ENCODE peak calls at places on chromosome 1, in eight cellular contexts. I is stimulated activated CD4-positive, alpha-beta T cell treated with anti-CD3 and anti-CD28 coated beads, Interleukin-2, amount 100 ng/mL, for 24 hours; K is NCI-H2081; G is fibroblast of mammary gland; L is anterior cingulate cortex; U is HS-27A; M is mesenchymal stem cell; W is stimulated activated CD8-positive, alpha-beta memory T cell treated with anti-CD3 and anti-CD28 coated beads, Interleukin-15, amount 100 ng/mL, for 24 hours. R is an unnamed sample.
A peak's percentile ranks its signal among the peaks of the same experiment; 100 is the strongest.

GRCh38 chr1:151062738-151063371 is 2.7 kb downstream of the MLLT11 start:
- DNase-seq in I (no peak), K (no peak), G (peak; percentile 92), L (no peak), U (no peak), M (peak; percentile 90), W (no peak), R (no peak)

GRCh38 chr1:19921310-19921709 is 2.1 kb downstream of the PLA2G2E start:
- DNase-seq in I (no peak), K (peak; percentile 79), G (no peak), L (no peak), U (no peak), M (no peak), W (no peak), R (no peak)

GRCh38 chr1:236345728-236346127 is 48.4 kb upstream of the EDARADD start:
- DNase-seq in I (no peak), K (peak; percentile 49), G (no peak), L (no peak), U (no peak), M (no peak), W (no peak), R (no peak)

GRCh38 chr1:7298749-7299151 is 472.3 kb upstream of the VAMP3 start:
- DNase-seq in I (no peak), K (no peak), G (peak; percentile 89), L (no peak), U (peak; percentile 24), M (peak; percentile 78), W (no peak), R (no peak)

GRCh38 chr1:232012773-232013386 is 386.3 kb downstream of the DISC1 start:
- DNase-seq in I (no peak), K (peak; percentile 97), G (peak; percentile 64), L (no peak), U (no peak), M (peak; percentile 90), W (no peak), R (no peak)

GRCh38 chr1:29236993-29237905 is 927 bp downstream of the PTPRU start:
- DNase-seq in I (peak; percentile 25), K (no peak), G (no peak), L (no peak), U (no peak), M (peak; percentile 68), W (no peak), R (no peak)

GRCh38 chr1:42784946-42785693 is at the start of gene TMEM269:
- DNase-seq in I (peak; percentile 45), K (no peak), G (no peak), L (no peak), U (no peak), M (no peak), W (no peak), R (peak; percentile 14)

GRCh38 chr1:219650880-219651279 is 38.0 kb upstream of the ZC3H11B start:
- DNase-seq in I (no peak), K (no peak), G (no peak), L (no peak), U (no peak), M (no peak), W (no peak), R (no peak)

GRCh38 chr1:25694167-25694566 is 77.6 kb downstream of the MAN1C1 start:
- DNase-seq in I (no peak), K (peak; percentile 32), G (peak; percentile 89), L (no peak), U (no peak), M (peak; percentile 68), W (no peak), R (no peak)

GRCh38 chr1:50858761-50859160 is 101.3 kb downstream of the FAF1 start:
- DNase-seq in I (no peak), K (no peak), G (no peak), L (no peak), U (no peak), M (no peak), W (no peak), R (no peak)

GRCh38 chr1:63523738-63524137 is 413 bp downstream of the EFCAB7 start:
- DNase-seq in I (no peak), K (no peak), G (no peak), L (peak; percentile 35), U (no peak), M (no peak), W (no peak), R (no peak)